ENCODE peak calls at places on chromosomes 6 and 20, in five cellular contexts. C is PC-3, H is GM12865, M is A549, E is tibial nerve. A is an unnamed sample.

GRCh38 chr6:40611416-40611815 is 24.3 kb upstream of the LRFN2 start:
- DNase-seq in C (no peak), H (no peak), M (no peak), E (no peak), A (no peak)

GRCh38 chr6:30744054-30744805 is at the start of gene IER3:
- DNase-seq in C (peak; percentile 90), H (peak; percentile 92), M (peak; percentile 93), E (peak; percentile 67), A (peak; percentile 91)

GRCh38 chr6:47733879-47734558 is 35.6 kb downstream of the ADGRF4 start:
- DNase-seq in C (peak; percentile 67), H (peak; percentile 51), M (peak; percentile 28), E (no peak), A (no peak)

GRCh38 chr20:40431112-40431511 is 257.9 kb downstream of the MAFB start:
- DNase-seq in C (no peak), H (no peak), M (no peak), E (no peak), A (no peak)

GRCh38 chr20:44736170-44737021 is 9.3 kb upstream of the KCNK15 start:
- DNase-seq in C (peak; percentile 60), H (peak; percentile 65), M (peak; percentile 97), E (no peak), A (no peak)

GRCh38 chr6:169849396-169849795 is 98.0 kb downstream of the ERMARD start:
- DNase-seq in C (no peak), H (no peak), M (no peak), E (no peak), A (no peak)

GRCh38 chr20:21102691-21103311 is 3.4 kb downstream of the LINC00237 start:
- DNase-seq in C (no peak), H (peak; percentile 42), M (no peak), E (no peak), A (peak; percentile 68)

GRCh38 chr6:155303361-155303870 is 10.9 kb downstream of the TFB1M start:
- DNase-seq in C (no peak), H (no peak), M (no peak), E (no peak), A (no peak)

GRCh38 chr6:35954335-35954734 is 33.4 kb upstream of the SRPK1 start:
- DNase-seq in C (no peak), H (no peak), M (no peak), E (no peak), A (no peak)

GRCh38 chr20:58109918-58110635 is 118.4 kb downstream of the ANKRD60 start:
- DNase-seq in C (no peak), H (no peak), M (no peak), E (no peak), A (no peak)

GRCh38 chr6:21626756-21627155 is 33.2 kb downstream of the SOX4 start:
- DNase-seq in C (no peak), H (no peak), M (no peak), E (no peak), A (no peak)

GRCh38 chr6:129617986-129618385 is 92.0 kb downstream of the ARHGAP18 start:
- DNase-seq in C (no peak), H (no peak), M (no peak), E (no peak), A (no peak)

GRCh38 chr6:142374090-142374783 is 72.4 kb downstream of the ADGRG6 start:
- DNase-seq in C (no peak), H (no peak), M (no peak), E (no peak), A (no peak)

GRCh38 chr6:158911746-158912158 is 88.2 kb downstream of the RSPH3 start:
- DNase-seq in C (peak; percentile 22), H (peak; percentile 74), M (no peak), E (no peak), A (no peak)

GRCh38 chr20:58997141-58997770 is 9.8 kb downstream of the CTSZ start:
- DNase-seq in C (no peak), H (no peak), M (no peak), E (no peak), A (no peak)

GRCh38 chr20:32707691-32708581 is 34.2 kb upstream of the C20orf203 start:
- DNase-seq in C (no peak), H (no peak), M (no peak), E (no peak), A (no peak)
- H3K4me3 ChIP-seq in C (no peak overlapping the region), H (no peak overlapping the region), M (no peak overlapping the region), E (no peak overlapping the region), A (no peak overlapping the region)

GRCh38 chr6:125791820-125792165 is 1.0 kb downstream of the NCOA7 start:
- DNase-seq in C (no peak), H (no peak), M (no peak), E (no peak), A (no peak)
- TF ChIP-seq CTCF in C (no peak), H (no peak), M (no peak), E (no peak), A (no peak)

GRCh38 chr20:63652192-63652980 is 838 bp downstream of the STMN3 start:
- DNase-seq in C (no peak), H (no peak), M (no peak), E (no peak), A (no peak)
- H3K4me3 ChIP-seq in C (peak overlapping the region; percentile 47), H (no peak overlapping the region), M (peak overlapping the region; percentile 56), E (peak overlapping the region; percentile 73), A (peak overlapping the region; percentile 52)

GRCh38 chr6:62775427-62776022 is 435.7 kb upstream of the FKBP1C start:
- DNase-seq in C (peak; percentile 25), H (peak; percentile 24), M (peak; percentile 12), E (no peak), A (no peak)
- TF ChIP-seq CTCF in C (peak; percentile 71), H (peak; percentile 37), M (peak; percentile 46), E (peak; percentile 8), A (no peak)

GRCh38 chr6:26553264-26553738 is 15.1 kb downstream of the HMGN4 start:
- DNase-seq in C (peak; percentile 82), H (peak; percentile 87), M (peak; percentile 69), E (peak; percentile 50), A (peak; percentile 74)

GRCh38 chr6:26554669-26555504 is 16.7 kb downstream of the HMGN4 start:
- DNase-seq in C (peak; percentile 76), H (peak; percentile 88), M (peak; percentile 74), E (no peak), A (no peak)

GRCh38 chr6:26553739-26554668 is 15.8 kb downstream of the HMGN4 start:
- DNase-seq in C (peak; percentile 95), H (peak; percentile 90), M (peak; percentile 86), E (peak; percentile 70), A (peak; percentile 89)

GRCh38 chr6:26555505-26556262 is 17.5 kb downstream of the HMGN4 start:
- DNase-seq in C (no peak), H (peak; percentile 49), M (peak; percentile 69), E (no peak), A (no peak)

GRCh38 chr6:26556263-26557070 is 18.3 kb downstream of the HMGN4 start:
- DNase-seq in C (peak; percentile 93), H (peak; percentile 89), M (peak; percentile 92), E (peak; percentile 18), A (no peak)
- H3K4me3 ChIP-seq in C (no peak overlapping the region), H (peak overlapping the region; percentile 65), M (peak overlapping the region; percentile 48), E (no peak overlapping the region), A (no peak overlapping the region)

DNA sequence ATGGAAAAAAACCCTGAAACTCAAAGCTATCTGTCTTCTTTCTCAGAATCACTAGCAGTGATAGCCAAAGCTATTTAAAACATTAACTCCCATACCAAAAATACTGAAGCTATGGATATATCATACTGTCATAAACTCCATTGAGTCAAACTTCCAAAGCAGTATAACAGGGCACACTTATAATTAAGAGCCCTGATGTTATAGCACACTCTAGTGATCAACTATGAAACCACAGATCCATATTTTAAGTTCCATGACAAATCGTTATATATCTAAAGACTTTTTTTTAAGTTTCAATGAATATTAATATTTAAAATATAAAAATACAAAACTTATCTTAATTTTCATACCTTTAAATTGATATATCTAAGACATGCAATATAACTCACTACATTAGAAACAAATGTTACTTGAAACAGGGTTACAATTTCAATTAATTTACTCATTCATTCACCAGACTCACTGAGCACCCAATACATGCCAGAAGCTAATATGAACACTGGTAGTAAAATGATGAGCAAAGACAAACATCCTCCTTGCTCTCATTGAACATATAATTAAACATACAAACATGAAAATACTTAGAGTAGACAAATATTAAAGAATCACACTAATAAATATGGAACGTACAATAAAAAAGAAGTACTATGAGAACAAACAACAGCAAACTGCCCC is 69.3 kb downstream of the IBTK start:
- DNase-seq in C (peak; percentile 41), H (no peak), M (peak; percentile 13), E (no peak), A (no peak)
- TF ChIP-seq CTCF in C (peak; percentile 55), H (peak; percentile 6), M (peak; percentile 61), E (peak; percentile 36), A (peak; percentile 54)

DNA sequence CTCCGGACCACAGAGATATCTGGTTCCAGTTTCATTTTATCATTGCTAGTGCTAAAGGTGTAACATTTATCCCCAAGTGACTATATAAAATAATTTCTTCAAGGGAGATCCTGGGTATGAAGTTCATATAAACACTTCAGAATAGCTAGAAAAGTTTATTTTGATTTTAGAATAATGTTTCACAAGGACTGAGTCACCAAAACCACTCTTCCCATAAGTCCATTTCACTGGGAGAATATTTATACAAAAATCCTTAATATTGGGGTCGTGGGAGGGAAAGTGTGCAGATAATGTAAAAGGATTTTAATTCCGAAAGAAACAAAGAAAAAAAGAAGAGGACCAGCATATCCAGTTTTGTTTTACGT is 128.1 kb downstream of the ISM1 start:
- DNase-seq in C (no peak), H (no peak), M (no peak), E (no peak), A (no peak)
- H3K4me3 ChIP-seq in C (no peak overlapping the region), H (no peak overlapping the region), M (no peak overlapping the region), E (no peak overlapping the region), A (peak overlapping the region; percentile 20)

GRCh38 chr20:50600281-50600895 is 90.2 kb downstream of the PTPN1 start:
- DNase-seq in C (no peak), H (no peak), M (no peak), E (no peak), A (no peak)

GRCh38 chr20:50597406-50597969 is 87.3 kb downstream of the PTPN1 start:
- DNase-seq in C (no peak), H (no peak), M (no peak), E (no peak), A (no peak)

GRCh38 chr20:50596694-50597021 is 86.5 kb downstream of the PTPN1 start:
- DNase-seq in C (no peak), H (no peak), M (no peak), E (no peak), A (no peak)

GRCh38 chr20:50595988-50596693 is 86.0 kb downstream of the PTPN1 start:
- DNase-seq in C (no peak), H (no peak), M (no peak), E (no peak), A (no peak)

GRCh38 chr20:50598074-50598473 is 87.9 kb downstream of the PTPN1 start:
- DNase-seq in C (no peak), H (no peak), M (no peak), E (no peak), A (no peak)
- TF ChIP-seq CTCF in C (no peak), H (no peak), M (no peak), E (no peak), A (no peak)

GRCh38 chr6:46377209-46377608 is 114.0 kb downstream of the RCAN2 start:
- DNase-seq in C (no peak), H (no peak), M (no peak), E (no peak), A (no peak)
- H3K4me3 ChIP-seq in C (no peak overlapping the region), H (no peak overlapping the region), M (no peak overlapping the region), E (no peak overlapping the region), A (no peak overlapping the region)